ENCODE peak calls at places on chromosomes 12 and 14, in four cellular contexts. B is non-pigmented ciliary epithelial cell, G is DND-41, X is esophagus muscularis mucosa. W is an unnamed sample.

GRCh38 chr12:27969011-27969900 is 3.3 kb downstream of the PTHLH start:
- DNase-seq in B (no peak), G (no peak), X (no peak), W (no peak)

GRCh38 chr14:65179918-65180724 is 77.8 kb upstream of the MAX start:
- DNase-seq in B (peak; percentile 74), G (no peak), X (no peak), W (no peak)

GRCh38 chr12:52778833-52779232 is 1.7 kb upstream of the KRT76 start:
- DNase-seq in B (no peak), G (no peak), X (no peak), W (no peak)

GRCh38 chr12:54723653-54724256 is 75.6 kb upstream of the DCD start:
- DNase-seq in B (no peak), G (peak; percentile 25), X (no peak), W (no peak)

GRCh38 chr12:67420506-67420905 is 151.3 kb downstream of the CAND1 start:
- DNase-seq in B (no peak), G (no peak), X (no peak), W (no peak)

GRCh38 chr12:13692332-13692731 is 289.1 kb downstream of the GRIN2B start:
- DNase-seq in B (no peak), G (no peak), X (no peak), W (no peak)

GRCh38 chr14:24151404-24152080 is 4.2 kb downstream of the RNF31 start:
- DNase-seq in B (no peak), G (no peak), X (no peak), W (no peak)

GRCh38 chr12:111428728-111429175 is 23.0 kb downstream of the SH2B3 start:
- DNase-seq in B (no peak), G (peak; percentile 44), X (no peak), W (no peak)

GRCh38 chr14:91254456-91254855 is 10.0 kb upstream of the GPR68 start:
- DNase-seq in B (no peak), G (peak; percentile 85), X (no peak), W (no peak)

GRCh38 chr12:50533971-50534370 is 29.2 kb downstream of the DIP2B start:
- DNase-seq in B (no peak), G (no peak), X (no peak), W (no peak)

GRCh38 chr14:52042371-52043037 is 26.4 kb downstream of the NID2 start:
- DNase-seq in B (no peak), G (no peak), X (peak; percentile 62), W (no peak)

GRCh38 chr14:29216774-29217232 is 450.2 kb downstream of the FOXG1 start:
- DNase-seq in B (no peak), G (no peak), X (no peak), W (no peak)

GRCh38 chr12:26713885-26714383 is 119.1 kb downstream of the ITPR2 start:
- DNase-seq in B (no peak), G (no peak), X (no peak), W (no peak)

GRCh38 chr12:62919827-62920226 is 15.1 kb downstream of the PPM1H start:
- DNase-seq in B (no peak), G (no peak), X (peak; percentile 34), W (no peak)

GRCh38 chr12:1531654-1532366 is 62.6 kb downstream of the FBXL14 start:
- DNase-seq in B (no peak), G (no peak), X (no peak), W (no peak)

GRCh38 chr12:131129839-131130238 is 176.1 kb downstream of the ADGRD1 start:
- DNase-seq in B (no peak), G (no peak), X (no peak), W (no peak)

GRCh38 chr14:90632451-90632850 is 183.8 kb downstream of the TTC7B start:
- DNase-seq in B (no peak), G (peak; percentile 45), X (no peak), W (no peak)

GRCh38 chr14:75662966-75663365 is 1.9 kb downstream of the TTLL5 start:
- DNase-seq in B (no peak), G (no peak), X (no peak), W (no peak)

GRCh38 chr12:39036060-39036459 is 130.7 kb upstream of the CPNE8 start:
- DNase-seq in B (no peak), G (no peak), X (no peak), W (no peak)

GRCh38 chr14:54330876-54331275 is 65.9 kb upstream of the CDKN3 start:
- DNase-seq in B (no peak), G (no peak), X (no peak), W (no peak)